ENCODE peak calls at places on chromosomes 12 and 14, in seven cellular contexts. K is neural progenitor cell, I is gastrocnemius medialis, Y is H9, C is cardiac muscle cell, L is dorsolateral prefrontal cortex, N is neuronal stem cell. B is an unnamed sample.

GRCh38 chr14:92121207-92121669 is 268 bp downstream of the NDUFB1 start:
- DNase-seq in L (no peak), K (peak), I (peak), N (peak), C (peak), Y (no peak), B (peak)

GRCh38 chr12:50862316-50862715 is 19.6 kb downstream of the TMPRSS12 start:
- DNase-seq in C (no peak), N (no peak), Y (no peak), K (no peak), L (no peak), I (no peak), B (no peak)

GRCh38 chr12:110279976-110280783 is 867 bp upstream of the ATP2A2 start:
- DNase-seq in C (peak), N (peak), L (no peak), I (no peak), Y (peak), K (peak), B (peak)

GRCh38 chr14:23646648-23647549 is 10.7 kb downstream of the DHRS2 start:
- DNase-seq in K (no peak), Y (no peak), I (no peak), N (no peak), C (no peak), L (no peak), B (no peak)

GRCh38 chr12:6230321-6231110 is 30.3 kb downstream of the CD9 start:
- DNase-seq in K (no peak), I (peak), L (peak), Y (no peak), N (no peak), C (no peak), B (peak)

GRCh38 chr14:63951025-63951424 is 98.2 kb downstream of the SYNE2 start:
- DNase-seq in Y (no peak), K (no peak), I (no peak), N (no peak), L (no peak), C (no peak), B (no peak)

GRCh38 chr14:20976291-20976690 is 13.5 kb upstream of the METTL17 start:
- DNase-seq in K (no peak), C (no peak), N (no peak), Y (no peak), L (no peak), I (no peak), B (no peak)

GRCh38 chr12:77697126-77697525 is 133.6 kb upstream of the NAV3 start:
- DNase-seq in L (no peak), C (no peak), K (no peak), I (no peak), Y (no peak), N (no peak), B (no peak)

GRCh38 chr12:61043838-61044237 is 1216.4 kb upstream of the USP15 start:
- DNase-seq in L (no peak), Y (no peak), I (no peak), C (no peak), K (no peak), N (no peak), B (no peak)

GRCh38 chr12:67649165-67650126 is 901 bp downstream of the DYRK2 start:
- DNase-seq in N (no peak), K (peak), C (peak), I (peak), Y (no peak), L (no peak), B (no peak)

GRCh38 chr14:75279739-75280447 is 1.3 kb downstream of the FOS start:
- DNase-seq in N (no peak), K (peak), I (no peak), Y (peak), L (no peak), C (no peak), B (no peak)

GRCh38 chr14:64074961-64075619 is 219.1 kb downstream of the ESR2 start:
- DNase-seq in C (no peak), N (no peak), K (no peak), I (no peak), L (no peak), Y (no peak), B (no peak)

GRCh38 chr14:86462193-86462592 is 932.2 kb downstream of the FLRT2 start:
- DNase-seq in Y (peak), K (peak), C (peak), I (no peak), N (no peak), L (no peak), B (no peak)

GRCh38 chr12:107525719-107526554 is 159.7 kb upstream of the PWP1 start:
- DNase-seq in Y (no peak), I (no peak), K (no peak), N (no peak), L (no peak), C (no peak), B (no peak)

GRCh38 chr12:65510584-65511050 is 232.1 kb downstream of the MSRB3 start:
- DNase-seq in N (peak), Y (peak), C (peak), I (no peak), K (peak), L (peak), B (no peak)

GRCh38 chr12:124592050-124592449 is 24.6 kb upstream of the NCOR2 start:
- DNase-seq in N (no peak), L (no peak), K (no peak), Y (no peak), C (no peak), I (no peak), B (no peak)

GRCh38 chr14:102086346-102086971 is 385 bp downstream of the HSP90AA1 start:
- DNase-seq in C (peak), K (no peak), L (peak), I (peak), Y (no peak), N (no peak), B (no peak)

GRCh38 chr12:43338848-43339526 is 213.0 kb downstream of the ADAMTS20 start:
- DNase-seq in I (no peak), L (no peak), Y (no peak), N (peak), K (peak), C (peak), B (no peak)

GRCh38 chr14:43479751-43480150 is 1027.3 kb downstream of the FSCB start:
- DNase-seq in Y (no peak), K (no peak), C (no peak), I (no peak), L (no peak), N (no peak), B (no peak)

GRCh38 chr12:4645023-4645422 is 3.8 kb downstream of the AKAP3 start:
- DNase-seq in K (no peak), I (no peak), C (no peak), N (no peak), L (no peak), Y (no peak), B (no peak)

GRCh38 chr12:6067152-6067916 is 57.1 kb downstream of the VWF start:
- DNase-seq in I (no peak), C (no peak), K (peak), Y (peak), N (no peak), L (no peak), B (no peak)

GRCh38 chr14:20332946-20333782 is at the start of gene CCNB1IP1:
- DNase-seq in N (peak), I (peak), Y (peak), C (peak), L (peak), K (peak), B (peak)

GRCh38 chr14:59293934-59294661 is 105.6 kb downstream of the DAAM1 start:
- DNase-seq in I (no peak), L (no peak), K (no peak), C (no peak), Y (no peak), N (no peak), B (no peak)

GRCh38 chr14:77582511-77582910 is 33.9 kb downstream of the SPTLC2 start:
- DNase-seq in L (no peak), I (no peak), N (peak), Y (no peak), C (no peak), K (peak), B (no peak)

GRCh38 chr12:2358986-2359658 is 306.3 kb downstream of the CACNA1C start:
- DNase-seq in K (no peak), Y (no peak), N (no peak), C (no peak), L (no peak), I (no peak), B (no peak)

GRCh38 chr12:69661386-69661785 is 37.7 kb downstream of the BEST3 start:
- DNase-seq in Y (no peak), C (no peak), K (no peak), I (no peak), L (no peak), N (no peak), B (no peak)

GRCh38 chr14:74954232-74954946 is 1.0 kb downstream of the PGF start:
- DNase-seq in L (no peak), Y (no peak), C (peak), K (peak), I (no peak), N (no peak), B (no peak)

GRCh38 chr12:62435337-62436163 is 31.1 kb upstream of the MON2 start:
- DNase-seq in K (peak), I (no peak), C (peak), L (peak), N (peak), Y (peak), B (peak)

GRCh38 chr12:43292699-43293098 is 259.3 kb downstream of the ADAMTS20 start:
- DNase-seq in N (no peak), Y (no peak), I (no peak), K (no peak), C (no peak), L (no peak), B (no peak)

GRCh38 chr12:111642681-111643427 is 42.9 kb downstream of the BRAP start:
- DNase-seq in L (no peak), I (no peak), K (no peak), N (no peak), Y (no peak), C (no peak), B (no peak)

GRCh38 chr12:124087251-124088141 is 114.5 kb downstream of the ZNF664 start:
- DNase-seq in C (no peak), L (no peak), N (no peak), K (no peak), I (no peak), Y (no peak), B (no peak)

GRCh38 chr14:69483765-69484443 is 624 bp upstream of the PLEKHD1 start:
- DNase-seq in I (peak), N (peak), Y (peak), K (peak), L (no peak), C (peak), B (no peak)

GRCh38 chr12:122089080-122089479 is 10.5 kb downstream of the MLXIP start:
- DNase-seq in C (no peak), L (no peak), I (no peak), N (no peak), Y (no peak), K (no peak), B (no peak)

GRCh38 chr14:93936245-93936644 is 9.1 kb downstream of the FAM181A start:
- DNase-seq in Y (peak), K (peak), L (no peak), N (peak), I (no peak), C (peak), B (no peak)

GRCh38 chr12:129622566-129622965 is 281.3 kb downstream of the TMEM132D start:
- DNase-seq in Y (no peak), I (no peak), C (no peak), K (no peak), L (no peak), N (no peak), B (no peak)

GRCh38 chr14:65937079-65937803 is 524.7 kb downstream of the FUT8 start:
- DNase-seq in Y (no peak), K (no peak), I (no peak), N (no peak), L (no peak), C (no peak), B (no peak)

GRCh38 chr14:89033756-89034155 is 209.3 kb downstream of the TTC8 start:
- DNase-seq in I (no peak), C (peak), L (no peak), K (no peak), Y (no peak), N (no peak), B (no peak)

GRCh38 chr12:114674201-114675047 is 9.6 kb downstream of the TBX3 start:
- DNase-seq in K (peak), C (no peak), I (no peak), L (no peak), Y (peak), N (peak), B (no peak)

GRCh38 chr12:114671321-114671663 is 12.7 kb downstream of the TBX3 start:
- DNase-seq in N (peak), C (no peak), K (no peak), I (no peak), Y (no peak), L (no peak), B (no peak)

GRCh38 chr12:114671664-114672476 is 12.1 kb downstream of the TBX3 start:
- DNase-seq in N (peak), K (peak), Y (peak), C (no peak), I (no peak), L (no peak), B (no peak)

GRCh38 chr12:114672817-114673168 is 11.2 kb downstream of the TBX3 start:
- DNase-seq in C (no peak), I (no peak), Y (no peak), K (no peak), L (no peak), N (no peak), B (no peak)

GRCh38 chr12:114673169-114673833 is 10.7 kb downstream of the TBX3 start:
- DNase-seq in C (peak), Y (peak), I (no peak), L (no peak), K (peak), N (peak), B (no peak)
- H3K27ac ChIP-seq in C (peak), Y (no peak), I (peak), L (no peak), K (no peak), N (no peak), B (peak)

DNA sequence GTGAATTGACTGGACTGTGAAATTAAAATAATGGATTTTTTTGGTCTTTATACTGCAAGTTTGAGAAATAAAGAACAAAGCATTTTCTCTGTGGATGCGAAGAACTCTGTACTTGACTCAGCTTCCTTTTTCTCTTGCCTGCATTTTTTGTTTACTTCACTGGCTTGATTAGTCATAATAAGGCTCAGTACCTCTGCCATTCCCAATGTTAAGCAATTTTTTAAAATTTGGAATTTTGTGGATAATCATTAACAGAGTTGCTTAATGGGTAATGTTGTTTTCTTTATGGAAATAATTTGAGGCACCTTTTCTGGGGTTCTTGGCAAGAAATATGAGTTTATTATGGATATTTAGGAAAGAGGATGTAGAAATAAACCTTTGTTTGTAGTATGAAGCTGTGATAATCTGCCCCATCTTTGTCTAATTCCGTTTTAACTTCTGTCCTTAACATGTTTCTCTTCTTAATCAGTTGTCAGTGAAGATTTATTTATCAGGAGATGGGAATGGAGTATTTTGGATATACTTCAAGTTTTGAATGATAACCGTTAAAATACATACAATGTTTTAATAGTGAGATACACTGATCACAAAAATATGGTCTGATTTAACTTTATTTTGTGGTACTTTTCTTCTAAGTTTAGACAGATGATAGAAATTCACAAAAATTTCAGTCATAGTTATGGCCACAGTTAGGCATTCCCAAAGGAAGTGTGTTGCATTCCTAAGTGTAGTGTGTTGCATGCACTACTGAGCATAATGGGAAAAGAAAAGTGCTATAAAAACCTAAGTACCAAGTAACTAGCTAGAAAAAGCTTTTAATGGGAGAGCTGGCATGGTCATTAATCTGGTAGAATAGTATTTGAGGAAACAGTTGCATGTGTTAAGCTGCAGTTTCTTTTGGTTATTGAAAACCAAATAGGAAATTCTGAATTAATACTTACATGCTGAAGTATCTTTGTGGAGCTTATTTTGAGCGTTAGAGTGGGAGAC is 27.7 kb downstream of the WNK1 start:
- DNase-seq in L (no peak), Y (no peak), N (no peak), C (peak), K (no peak), I (no peak), B (no peak)
- H3K27ac ChIP-seq in L (no peak), Y (no peak), N (no peak), C (peak), K (no peak), I (peak), B (no peak)

GRCh38 chr12:11829764-11830194 is 180.3 kb downstream of the ETV6 start:
- DNase-seq in C (peak), Y (no peak), K (no peak), N (no peak), I (no peak), L (no peak), B (no peak)
- H3K27ac ChIP-seq in C (peak), Y (no peak), K (no peak), N (no peak), I (peak), L (peak), B (peak)

GRCh38 chr14:79408696-79409095 is 802.6 kb downstream of the DIO2 start:
- DNase-seq in C (no peak), N (peak), K (peak), I (no peak), Y (no peak), L (no peak), B (no peak)

GRCh38 chr14:79415726-79416125 is 795.6 kb downstream of the DIO2 start:
- DNase-seq in K (no peak), L (no peak), C (no peak), Y (no peak), N (no peak), I (no peak), B (no peak)

GRCh38 chr14:79407572-79407971 is 803.7 kb downstream of the DIO2 start:
- DNase-seq in L (no peak), N (no peak), K (no peak), C (no peak), Y (no peak), I (no peak), B (no peak)

GRCh38 chr14:79412822-79413221 is 798.5 kb downstream of the DIO2 start:
- DNase-seq in I (no peak), K (no peak), N (no peak), Y (no peak), L (no peak), C (no peak), B (no peak)

DNA sequence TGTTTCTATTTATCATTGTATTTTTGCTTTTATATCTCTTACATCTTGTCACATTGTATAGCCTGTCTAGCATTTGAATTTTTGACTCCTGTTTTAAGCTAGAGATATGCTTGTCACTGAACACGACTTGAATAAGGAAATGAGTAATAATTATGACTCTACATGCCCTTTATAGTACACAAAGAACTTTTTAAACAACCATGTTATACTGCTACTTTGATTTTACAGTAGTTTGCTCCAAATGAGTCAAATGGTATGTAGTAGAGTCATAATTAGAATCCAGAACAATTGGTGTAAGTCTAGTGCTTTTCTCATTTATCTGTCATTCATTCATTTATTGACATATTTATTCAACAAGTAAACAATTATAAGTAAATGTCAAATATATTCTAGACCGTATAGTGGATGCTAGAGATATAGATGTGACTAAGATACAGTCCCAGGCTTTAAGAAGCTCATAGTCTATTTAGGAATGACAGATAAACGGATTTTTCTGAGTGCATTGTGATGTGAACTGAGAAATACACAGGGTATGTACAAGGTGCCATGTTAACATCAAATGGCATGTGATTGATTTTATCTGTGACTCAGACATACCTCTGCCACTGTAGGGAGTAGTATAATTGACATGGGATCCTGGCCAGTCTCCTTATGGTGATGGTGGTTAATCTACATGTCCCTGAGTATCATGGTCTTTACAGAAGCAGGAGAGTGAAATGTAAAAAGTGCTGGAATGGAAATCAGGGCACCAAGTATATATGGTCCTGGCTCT is 799.7 kb downstream of the DIO2 start:
- DNase-seq in Y (no peak), N (no peak), L (no peak), I (no peak), C (no peak), K (no peak), B (no peak)
- H3K27ac ChIP-seq in Y (no peak), N (no peak), L (no peak), I (no peak), C (no peak), K (no peak), B (no peak)

GRCh38 chr12:12533238-12533829 is 29.3 kb downstream of the DUSP16 start:
- DNase-seq in N (no peak), L (no peak), I (peak), Y (no peak), C (peak), K (no peak), B (peak)

GRCh38 chr12:12538535-12538934 is 24.1 kb downstream of the DUSP16 start:
- DNase-seq in I (no peak), Y (no peak), N (no peak), C (no peak), L (no peak), K (no peak), B (no peak)

GRCh38 chr12:12534134-12534866 is 28.4 kb downstream of the DUSP16 start:
- DNase-seq in I (no peak), N (no peak), Y (no peak), K (peak), C (peak), L (no peak), B (no peak)

GRCh38 chr12:12537421-12537820 is 25.2 kb downstream of the DUSP16 start:
- DNase-seq in N (no peak), L (no peak), C (no peak), Y (no peak), I (no peak), K (no peak), B (no peak)

DNA sequence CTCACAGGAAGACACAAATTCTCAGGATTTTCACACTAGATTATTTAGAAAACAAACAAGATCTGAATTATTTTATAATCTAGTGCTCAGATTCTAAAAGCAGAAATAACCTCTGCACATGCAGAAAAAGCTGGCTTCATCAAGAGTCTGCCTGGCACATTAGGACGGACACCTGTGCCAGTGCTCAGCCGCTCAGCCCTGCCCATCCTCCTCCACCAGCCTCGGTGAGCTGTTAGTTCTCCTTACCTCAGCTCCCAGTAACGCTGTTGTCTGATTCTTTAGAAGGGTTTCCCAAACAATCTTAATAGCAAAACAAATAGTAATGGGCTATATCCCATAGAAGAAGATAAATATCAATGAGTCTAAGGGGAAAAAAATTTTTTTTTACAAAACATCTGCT is 27.7 kb downstream of the DUSP16 start:
- DNase-seq in C (no peak), I (peak), L (no peak), K (no peak), N (no peak), Y (no peak), B (no peak)
- H3K27ac ChIP-seq in C (peak), I (peak), L (no peak), K (no peak), N (no peak), Y (no peak), B (no peak)

B was measured in lung.